ENCODE peak calls at places on chromosomes 3 and 15, in four cellular contexts. J is GM23248, N is astrocyte, E is neuronal stem cell. F is an unnamed sample. For H3K4me1, the result is how much of the 10 kb centered on the place peaks cover.

GRCh38 chr3:2713923-2714322 is 396.3 kb downstream of the IL5RA start:
- DNase-seq in J (peak), N (no peak), E (no peak), F (peak)

GRCh38 chr15:82146990-82147461 is 101.2 kb upstream of the MEX3B start:
- DNase-seq in J (peak), N (peak), E (no peak), F (peak)

GRCh38 chr3:176514297-176514696 is 683.0 kb downstream of the TBL1XR1 start:
- DNase-seq in J (peak), N (peak), E (peak), F (peak)

GRCh38 chr15:57037548-57037947 is 119.1 kb downstream of the TCF12 start:
- DNase-seq in J (no peak), N (no peak), E (no peak), F (no peak)

GRCh38 chr15:57743424-57743823 is 36.9 kb downstream of the POLR2M start:
- DNase-seq in J (no peak), N (no peak), E (no peak), F (no peak)

GRCh38 chr3:191997579-191998268 is 536.8 kb downstream of the PYDC2 start:
- DNase-seq in J (no peak), N (no peak), E (peak), F (no peak)

GRCh38 chr3:15180042-15180611 is 25.9 kb upstream of the CAPN7 start:
- DNase-seq in J (no peak), N (no peak), E (no peak), F (no peak)

GRCh38 chr3:53161345-53161819 is 373 bp downstream of the PRKCD start:
- DNase-seq in J (peak), N (no peak), E (no peak), F (no peak)

GRCh38 chr3:47984089-47984759 is 32.0 kb downstream of the MAP4 start:
- DNase-seq in J (peak), N (peak), E (no peak), F (peak)

GRCh38 chr15:41939986-41940385 is 32.4 kb downstream of the EHD4 start:
- DNase-seq in J (no peak), N (no peak), E (no peak), F (no peak)

GRCh38 chr3:165466856-165467255 is 270.7 kb upstream of the SLITRK3 start:
- DNase-seq in J (no peak), N (peak), E (no peak), F (peak)

GRCh38 chr3:114666613-114667012 is 372.8 kb downstream of the TIGIT start:
- DNase-seq in J (no peak), N (no peak), E (no peak), F (no peak)

GRCh38 chr15:46280753-46281521 is 646.1 kb downstream of the SQOR start:
- DNase-seq in J (no peak), N (no peak), E (no peak), F (no peak)

GRCh38 chr15:66323312-66323928 is 30.1 kb downstream of the DIS3L start:
- DNase-seq in J (no peak), N (no peak), E (peak), F (no peak)

GRCh38 chr15:66327736-66328135 is 28.7 kb downstream of the TIPIN start:
- DNase-seq in J (no peak), N (no peak), E (no peak), F (no peak)

GRCh38 chr15:66326051-66326450 is 30.4 kb downstream of the TIPIN start:
- DNase-seq in J (no peak), N (no peak), E (no peak), F (no peak)

GRCh38 chr15:66328721-66329220 is 27.7 kb downstream of the TIPIN start:
- DNase-seq in J (no peak), N (no peak), E (no peak), F (no peak)
- H3K9ac ChIP-seq in J (no peak), N (no peak), E (no peak), F (no peak)

DNA sequence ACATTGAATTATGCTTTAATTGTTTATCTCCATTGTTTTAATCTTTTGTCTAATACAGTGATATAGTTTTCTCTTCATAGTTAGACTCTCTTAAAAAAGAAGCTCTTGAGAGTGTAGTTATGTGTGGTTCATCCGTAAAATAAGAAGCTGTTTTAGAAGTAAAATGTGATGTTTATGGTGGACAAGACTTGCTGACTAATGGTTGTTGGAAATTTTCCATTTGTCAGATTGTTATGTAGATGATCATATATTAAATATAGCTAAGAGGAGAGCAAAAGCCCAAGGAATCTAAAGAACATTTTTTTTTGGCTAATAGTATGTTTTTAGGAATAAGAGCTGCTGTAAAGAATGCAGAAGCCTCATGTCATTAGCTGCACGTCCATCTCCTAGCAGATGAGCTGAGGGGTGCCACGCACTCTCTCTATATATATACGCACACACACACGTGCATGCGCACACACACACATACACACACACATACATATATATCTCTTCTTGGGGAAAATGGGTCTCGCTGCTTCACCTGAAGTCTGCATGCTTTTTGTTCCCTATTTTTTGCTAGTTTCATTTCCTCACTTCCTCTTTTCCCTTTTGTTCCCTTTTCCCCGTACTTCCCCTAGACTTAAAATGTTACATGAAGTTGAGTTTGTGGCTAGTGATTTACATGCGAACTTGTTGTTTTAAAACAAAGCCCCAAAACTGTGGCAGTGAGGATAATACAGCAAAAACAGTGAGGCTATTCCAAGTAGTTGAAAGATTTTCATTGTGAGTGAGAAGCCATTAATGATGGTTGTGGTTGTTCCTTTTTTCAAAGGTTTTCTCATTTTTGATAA is 107.8 kb downstream of the MBNL1 start:
- DNase-seq in J (peak), N (peak), E (no peak), F (peak)
- H3K27ac ChIP-seq in J (peak), N (peak), E (no peak), F (peak)

DNA sequence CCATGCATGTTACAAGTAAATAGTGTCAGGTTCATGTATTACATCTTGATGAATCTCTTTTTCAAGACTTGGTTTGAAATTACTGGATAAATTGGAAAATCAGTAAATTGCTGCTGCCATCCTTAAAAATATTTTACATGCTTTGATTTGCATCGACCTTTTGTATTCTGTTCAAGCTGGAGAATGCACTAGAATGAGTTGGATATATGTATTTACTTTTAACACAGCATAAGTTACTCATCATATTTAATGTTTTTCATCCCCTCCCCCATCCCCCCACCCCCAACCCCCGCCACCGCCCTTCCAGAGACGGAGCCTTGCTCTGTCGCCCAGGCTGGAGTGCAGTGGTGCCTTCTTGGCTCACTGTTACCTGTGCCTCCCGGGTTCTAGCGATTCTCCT is 16.8 kb downstream of the UBE2E1 start:
- DNase-seq in J (no peak), N (no peak), E (no peak), F (no peak)
- H3K4me1 ChIP-seq in J (under half), N (under half), E (under half), F (under half)

GRCh38 chr3:13070622-13071021 is 2.6 kb downstream of the IQSEC1 start:
- DNase-seq in J (no peak), N (no peak), E (no peak), F (no peak)
- H3K9ac ChIP-seq in J (no peak), N (no peak), E (no peak), F (no peak)

GRCh38 chr15:39435244-39435643 is 145.6 kb upstream of the THBS1 start:
- DNase-seq in J (no peak), N (no peak), E (no peak), F (no peak)
- H3K27ac ChIP-seq in J (no peak), N (no peak), E (no peak), F (no peak)

DNA sequence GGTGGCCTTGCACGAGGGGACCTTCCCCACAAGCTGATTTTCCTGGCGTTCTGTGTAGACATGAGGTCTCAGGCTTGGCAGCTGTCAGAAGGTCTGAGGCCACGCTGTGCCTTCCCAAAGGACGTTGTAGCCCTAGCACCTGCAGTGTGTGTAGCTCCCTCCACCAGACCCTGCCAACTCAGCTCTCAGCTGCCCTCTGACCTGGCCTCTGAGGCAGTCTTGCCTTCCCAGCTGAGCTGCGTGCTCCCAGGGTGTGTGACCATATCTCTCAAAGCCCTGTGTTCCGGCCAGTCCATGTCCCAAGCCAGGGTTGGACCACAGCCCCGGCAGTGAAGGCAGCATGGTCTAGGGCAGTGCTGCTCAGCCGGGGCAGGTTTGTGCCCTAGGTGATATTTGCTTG is 64.8 kb downstream of the FEM1B start:
- DNase-seq in J (no peak), N (no peak), E (no peak), F (no peak)
- H3K4me1 ChIP-seq in J (under half), N (under half), E (under half), F (under half)

GRCh38 chr15:84081391-84082168 is 154.0 kb upstream of the GOLGA6L4 start:
- DNase-seq in J (no peak), N (peak), E (no peak), F (peak)

GRCh38 chr15:84082739-84083138 is 152.8 kb upstream of the GOLGA6L4 start:
- DNase-seq in J (no peak), N (peak), E (no peak), F (no peak)

GRCh38 chr15:84079885-84080777 is 155.4 kb upstream of the GOLGA6L4 start:
- DNase-seq in J (peak), N (peak), E (peak), F (peak)
- H3K9ac ChIP-seq in J (no peak), N (peak), E (peak), F (no peak)

DNA sequence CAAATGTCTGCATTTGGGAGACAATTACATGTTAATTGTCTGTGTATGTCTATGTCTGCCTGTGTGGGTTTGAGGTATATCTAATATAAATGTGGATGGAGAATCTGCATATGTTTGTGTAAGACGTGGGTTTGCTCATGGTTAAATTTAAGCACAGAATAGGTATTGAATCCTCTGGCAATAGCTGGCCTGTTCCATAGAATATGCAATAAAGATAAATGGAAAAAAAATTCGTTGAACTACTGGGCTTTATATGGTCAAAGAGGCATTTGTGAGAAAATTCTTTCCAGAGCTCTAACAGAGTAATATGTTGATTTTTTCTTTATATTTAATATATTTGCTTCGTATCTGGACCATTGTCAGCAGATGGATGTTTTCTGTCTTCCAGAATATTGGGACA is 1.4 kb downstream of the VPS8 start:
- DNase-seq in J (no peak), N (no peak), E (no peak), F (no peak)
- H3K27ac ChIP-seq in J (no peak), N (no peak), E (no peak), F (no peak)

GRCh38 chr15:60551781-60552161 is 72.8 kb upstream of the ICE2 start:
- DNase-seq in J (no peak), N (no peak), E (no peak), F (no peak)
- H3K4me1 ChIP-seq in J (under half), N (under half), E (under half), F (under half)

DNA sequence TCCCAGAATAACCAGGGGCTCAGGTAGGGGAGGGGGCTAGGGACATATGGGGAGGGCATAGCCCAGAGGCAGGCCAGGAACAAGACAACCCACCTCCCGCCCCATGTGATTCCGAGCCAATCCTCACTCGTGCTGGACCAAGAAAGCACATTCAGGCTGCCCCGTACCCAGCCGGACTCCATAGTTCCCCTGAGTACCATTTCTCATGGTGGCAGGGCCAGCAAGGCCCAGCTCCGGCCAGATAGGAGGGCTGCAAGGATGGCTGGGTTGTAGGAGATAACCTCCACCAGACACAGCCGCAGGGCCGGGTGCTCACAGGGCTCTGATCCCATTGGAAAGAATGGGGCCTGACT is 11.4 kb downstream of the SEMA7A start:
- DNase-seq in J (no peak), N (no peak), E (no peak), F (no peak)
- H3K9ac ChIP-seq in J (peak), N (peak), E (peak), F (no peak)

F was measured in fibroblast of lung.